ENCODE peak calls at places on chromosomes 11 and 22, in six cellular contexts. One of them, this sample, is unnamed.
A peak's percentile ranks its signal among the peaks of the same experiment; 100 is the strongest.

GRCh38 chr11:70661763-70662501 is 263.6 kb downstream of the CTTN start:
- DNase-seq in IMR-90: peak; percentile 43
- DNase-seq in cardiac fibroblast: peak; percentile 28
- DNase-seq in NCI-H1105 treated with DMSO at 0.1 percent for 48 hours: no peak
- DNase-seq in heart right ventricle: no peak
- DNase-seq in K562: no peak
- DNase-seq in this sample: no peak

GRCh38 chr11:71339178-71339881 is 87.0 kb upstream of the SHANK2 start:
- DNase-seq in NCI-H1105 treated with DMSO at 0.1 percent for 48 hours: no peak
- DNase-seq in K562: no peak
- DNase-seq in IMR-90: no peak
- DNase-seq in heart right ventricle: no peak
- DNase-seq in cardiac fibroblast: peak; percentile 8
- DNase-seq in this sample: no peak

GRCh38 chr11:28132541-28132940 is 24.4 kb downstream of the METTL15 start:
- DNase-seq in IMR-90: peak; percentile 41
- DNase-seq in K562: no peak
- DNase-seq in cardiac fibroblast: no peak
- DNase-seq in NCI-H1105 treated with DMSO at 0.1 percent for 48 hours: no peak
- DNase-seq in heart right ventricle: no peak
- DNase-seq in this sample: no peak

GRCh38 chr11:111762981-111763643 is 3.1 kb downstream of the PPP2R1B start:
- DNase-seq in K562: no peak
- DNase-seq in heart right ventricle: no peak
- DNase-seq in cardiac fibroblast: peak; percentile 48
- DNase-seq in NCI-H1105 treated with DMSO at 0.1 percent for 48 hours: no peak
- DNase-seq in IMR-90: peak; percentile 20
- DNase-seq in this sample: peak; percentile 22

GRCh38 chr11:86537541-86538222 is 134.7 kb downstream of the ME3 start:
- DNase-seq in NCI-H1105 treated with DMSO at 0.1 percent for 48 hours: no peak
- DNase-seq in heart right ventricle: no peak
- DNase-seq in IMR-90: no peak
- DNase-seq in K562: no peak
- DNase-seq in cardiac fibroblast: peak; percentile 50
- DNase-seq in this sample: peak; percentile 72

GRCh38 chr11:92978226-92979111 is 9.0 kb downstream of the MTNR1B start:
- DNase-seq in cardiac fibroblast: peak; percentile 10
- DNase-seq in NCI-H1105 treated with DMSO at 0.1 percent for 48 hours: peak; percentile 99
- DNase-seq in IMR-90: peak; percentile 44
- DNase-seq in K562: peak; percentile 24
- DNase-seq in heart right ventricle: peak; percentile 28
- DNase-seq in this sample: no peak

GRCh38 chr11:121497176-121497995 is 44.6 kb upstream of the SORL1-AS1 start:
- DNase-seq in cardiac fibroblast: no peak
- DNase-seq in NCI-H1105 treated with DMSO at 0.1 percent for 48 hours: no peak
- DNase-seq in IMR-90: no peak
- DNase-seq in K562: no peak
- DNase-seq in heart right ventricle: no peak
- DNase-seq in this sample: no peak

GRCh38 chr11:125956371-125956770 is 10.5 kb downstream of the VSIG10L2 start:
- DNase-seq in IMR-90: peak; percentile 7
- DNase-seq in NCI-H1105 treated with DMSO at 0.1 percent for 48 hours: no peak
- DNase-seq in cardiac fibroblast: peak; percentile 81
- DNase-seq in K562: no peak
- DNase-seq in heart right ventricle: peak; percentile 58
- DNase-seq in this sample: no peak

GRCh38 chr11:123659311-123659710 is 4.9 kb upstream of the SCN3B start:
- DNase-seq in heart right ventricle: no peak
- DNase-seq in K562: no peak
- DNase-seq in NCI-H1105 treated with DMSO at 0.1 percent for 48 hours: no peak
- DNase-seq in cardiac fibroblast: no peak
- DNase-seq in IMR-90: no peak
- DNase-seq in this sample: no peak

GRCh38 chr11:73950869-73951710 is at the start of gene DNAJB13:
- DNase-seq in K562: peak; percentile 82
- DNase-seq in cardiac fibroblast: peak; percentile 50
- DNase-seq in heart right ventricle: no peak
- DNase-seq in NCI-H1105 treated with DMSO at 0.1 percent for 48 hours: peak; percentile 39
- DNase-seq in IMR-90: peak; percentile 60
- DNase-seq in this sample: peak; percentile 84

GRCh38 chr22:45537734-45538181 is 35.1 kb downstream of the FBLN1 start:
- DNase-seq in K562: no peak
- DNase-seq in cardiac fibroblast: peak; percentile 80
- DNase-seq in heart right ventricle: peak; percentile 58
- DNase-seq in NCI-H1105 treated with DMSO at 0.1 percent for 48 hours: peak; percentile 86
- DNase-seq in IMR-90: peak; percentile 84
- DNase-seq in this sample: no peak

GRCh38 chr11:100712618-100713017 is 25.5 kb downstream of the ARHGAP42 start:
- DNase-seq in NCI-H1105 treated with DMSO at 0.1 percent for 48 hours: no peak
- DNase-seq in K562: no peak
- DNase-seq in cardiac fibroblast: no peak
- DNase-seq in IMR-90: no peak
- DNase-seq in heart right ventricle: no peak
- DNase-seq in this sample: no peak

GRCh38 chr11:61059260-61059752 is 43.0 kb upstream of the CD5 start:
- DNase-seq in cardiac fibroblast: no peak
- DNase-seq in K562: no peak
- DNase-seq in IMR-90: no peak
- DNase-seq in heart right ventricle: no peak
- DNase-seq in NCI-H1105 treated with DMSO at 0.1 percent for 48 hours: no peak
- DNase-seq in this sample: no peak